ENCODE peak calls at places on chromosome 20, in nine cellular contexts. T, L, I, F, A, N, S, O and D are unnamed samples.

GRCh38 chr20:38338849-38339520 is 7.3 kb upstream of the LBP start:
- DNase-seq in T (no peak), L (peak), I (peak), F (no peak), A (no peak), N (no peak), S (no peak), O (no peak), D (no peak)

GRCh38 chr20:16028923-16029322 is 544.3 kb downstream of the KIF16B start:
- DNase-seq in T (no peak), L (no peak), I (no peak), F (no peak), A (no peak), N (no peak), S (no peak), O (no peak), D (no peak)

GRCh38 chr20:40073535-40074111 is 615.4 kb downstream of the MAFB start:
- DNase-seq in T (no peak), L (no peak), I (peak), F (no peak), A (no peak), N (no peak), S (no peak), O (no peak), D (no peak)

GRCh38 chr20:12237772-12238171 is 320.1 kb downstream of the BTBD3 start:
- DNase-seq in T (no peak), L (peak), I (no peak), F (no peak), A (no peak), N (no peak), S (no peak), O (peak), D (no peak)

GRCh38 chr20:59354460-59354859 is 54.0 kb downstream of the EDN3 start:
- DNase-seq in T (no peak), L (no peak), I (no peak), F (no peak), A (no peak), N (no peak), S (no peak), O (no peak), D (no peak)

GRCh38 chr20:4791121-4791520 is 69.4 kb downstream of the PRND start:
- DNase-seq in T (no peak), L (no peak), I (no peak), F (no peak), A (no peak), N (no peak), S (no peak), O (no peak), D (no peak)

GRCh38 chr20:17525650-17526049 is 5.5 kb downstream of the BFSP1 start:
- DNase-seq in T (no peak), L (peak), I (peak), F (no peak), A (no peak), N (no peak), S (peak), O (no peak), D (no peak)

GRCh38 chr20:57653546-57653900 is 33.3 kb upstream of the ZBP1 start:
- DNase-seq in T (no peak), L (no peak), I (no peak), F (no peak), A (peak), N (no peak), S (peak), O (no peak), D (no peak)

GRCh38 chr20:54680872-54681297 is 205.5 kb downstream of the DOK5 start:
- DNase-seq in T (no peak), L (peak), I (peak), F (no peak), A (no peak), N (no peak), S (no peak), O (no peak), D (no peak)

GRCh38 chr20:20837574-20838021 is 125.2 kb upstream of the RALGAPA2 start:
- DNase-seq in T (peak), L (peak), I (peak), F (no peak), A (no peak), N (no peak), S (peak), O (peak), D (no peak)

GRCh38 chr20:62138912-62139311 is 4.3 kb downstream of the PSMA7 start:
- DNase-seq in T (no peak), L (no peak), I (no peak), F (no peak), A (no peak), N (no peak), S (no peak), O (no peak), D (no peak)

GRCh38 chr20:62175711-62176110 is 7.1 kb upstream of the MTG2 start:
- DNase-seq in T (no peak), L (no peak), I (no peak), F (no peak), A (no peak), N (peak), S (no peak), O (no peak), D (no peak)

GRCh38 chr20:48026981-48027592 is 241.8 kb upstream of the SULF2 start:
- DNase-seq in T (no peak), L (peak), I (no peak), F (no peak), A (no peak), N (no peak), S (no peak), O (no peak), D (no peak)

GRCh38 chr20:53984354-53984753 is 86.0 kb downstream of the BCAS1 start:
- DNase-seq in T (no peak), L (peak), I (no peak), F (no peak), A (no peak), N (no peak), S (no peak), O (peak), D (no peak)

GRCh38 chr20:22504829-22505377 is 79.5 kb downstream of the FOXA2 start:
- DNase-seq in T (no peak), L (no peak), I (no peak), F (no peak), A (no peak), N (no peak), S (no peak), O (no peak), D (no peak)

GRCh38 chr20:21719592-21720214 is 14.2 kb downstream of the PAX1 start:
- DNase-seq in T (peak), L (peak), I (peak), F (peak), A (no peak), N (no peak), S (no peak), O (no peak), D (no peak)

GRCh38 chr20:41358717-41359116 is 7.9 kb downstream of the EMILIN3 start:
- DNase-seq in T (no peak), L (no peak), I (no peak), F (no peak), A (no peak), N (peak), S (no peak), O (no peak), D (no peak)

GRCh38 chr20:33407251-33407650 is 5.9 kb upstream of the CDK5RAP1 start:
- DNase-seq in T (no peak), L (no peak), I (no peak), F (no peak), A (no peak), N (no peak), S (no peak), O (no peak), D (no peak)

GRCh38 chr20:35663813-35664543 is 722 bp downstream of the CPNE1 start:
- DNase-seq in T (peak), L (peak), I (no peak), F (no peak), A (peak), N (no peak), S (peak), O (peak), D (no peak)

GRCh38 chr20:36950432-36951197 is 893 bp downstream of the SAMHD1 start:
- DNase-seq in T (peak), L (peak), I (peak), F (no peak), A (peak), N (peak), S (peak), O (peak), D (no peak)

GRCh38 chr20:42739692-42740091 is 450.0 kb downstream of the PTPRT start:
- DNase-seq in T (no peak), L (no peak), I (no peak), F (no peak), A (no peak), N (no peak), S (no peak), O (no peak), D (no peak)

GRCh38 chr20:11267131-11267761 is 593.4 kb upstream of the JAG1 start:
- DNase-seq in T (no peak), L (peak), I (peak), F (peak), A (no peak), N (no peak), S (no peak), O (peak), D (no peak)

GRCh38 chr20:50387996-50388332 is 122.2 kb upstream of the PTPN1 start:
- DNase-seq in T (no peak), L (no peak), I (peak), F (no peak), A (no peak), N (no peak), S (no peak), O (no peak), D (no peak)

GRCh38 chr20:35478804-35479472 is 23.5 kb downstream of the CEP250 start:
- DNase-seq in T (peak), L (peak), I (peak), F (no peak), A (no peak), N (no peak), S (no peak), O (no peak), D (no peak)

GRCh38 chr20:10724774-10725173 is 51.0 kb upstream of the JAG1 start:
- DNase-seq in T (no peak), L (no peak), I (no peak), F (no peak), A (no peak), N (no peak), S (no peak), O (no peak), D (no peak)

GRCh38 chr20:40771848-40772247 is 82.8 kb upstream of the MAFB start:
- DNase-seq in T (no peak), L (no peak), I (no peak), F (no peak), A (no peak), N (no peak), S (no peak), O (no peak), D (no peak)

GRCh38 chr20:25220021-25220730 is 24.7 kb downstream of the ENTPD6 start:
- DNase-seq in T (no peak), L (no peak), I (no peak), F (no peak), A (no peak), N (no peak), S (no peak), O (no peak), D (no peak)
- TF ChIP-seq CTCF in T (peak), L (peak), I (peak), F (peak), A (peak), N (no peak), S (no peak), O (no peak), D (no peak)

GRCh38 chr20:362271-363254 is 15.7 kb downstream of the NRSN2 start:
- DNase-seq in T (no peak), L (peak), I (peak), F (peak), A (peak), N (peak), S (peak), O (peak), D (peak)
- TF ChIP-seq CTCF in T (no peak), L (peak), I (peak), F (peak), A (peak), N (peak), S (peak), O (peak), D (peak)

GRCh38 chr20:46539113-46539512 is 11.3 kb downstream of the OCSTAMP start:
- DNase-seq in T (no peak), L (no peak), I (no peak), F (no peak), A (no peak), N (no peak), S (no peak), O (no peak), D (no peak)
- TF ChIP-seq CTCF in T (no peak), L (no peak), I (no peak), F (no peak), A (no peak), N (no peak), S (no peak), O (no peak), D (no peak)

GRCh38 chr20:63418617-63419016 is 53.8 kb downstream of the KCNQ2 start:
- DNase-seq in T (no peak), L (no peak), I (no peak), F (no peak), A (no peak), N (no peak), S (no peak), O (no peak), D (no peak)

GRCh38 chr20:63416109-63416430 is 54.9 kb upstream of the CHRNA4 start:
- DNase-seq in T (no peak), L (no peak), I (no peak), F (no peak), A (no peak), N (no peak), S (no peak), O (no peak), D (no peak)

GRCh38 chr20:63419299-63419698 is 53.2 kb downstream of the KCNQ2 start:
- DNase-seq in T (no peak), L (no peak), I (no peak), F (no peak), A (no peak), N (no peak), S (no peak), O (no peak), D (no peak)

GRCh38 chr20:63416631-63417030 is 55.5 kb upstream of the CHRNA4 start:
- DNase-seq in T (no peak), L (no peak), I (no peak), F (no peak), A (no peak), N (no peak), S (no peak), O (no peak), D (no peak)

DNA sequence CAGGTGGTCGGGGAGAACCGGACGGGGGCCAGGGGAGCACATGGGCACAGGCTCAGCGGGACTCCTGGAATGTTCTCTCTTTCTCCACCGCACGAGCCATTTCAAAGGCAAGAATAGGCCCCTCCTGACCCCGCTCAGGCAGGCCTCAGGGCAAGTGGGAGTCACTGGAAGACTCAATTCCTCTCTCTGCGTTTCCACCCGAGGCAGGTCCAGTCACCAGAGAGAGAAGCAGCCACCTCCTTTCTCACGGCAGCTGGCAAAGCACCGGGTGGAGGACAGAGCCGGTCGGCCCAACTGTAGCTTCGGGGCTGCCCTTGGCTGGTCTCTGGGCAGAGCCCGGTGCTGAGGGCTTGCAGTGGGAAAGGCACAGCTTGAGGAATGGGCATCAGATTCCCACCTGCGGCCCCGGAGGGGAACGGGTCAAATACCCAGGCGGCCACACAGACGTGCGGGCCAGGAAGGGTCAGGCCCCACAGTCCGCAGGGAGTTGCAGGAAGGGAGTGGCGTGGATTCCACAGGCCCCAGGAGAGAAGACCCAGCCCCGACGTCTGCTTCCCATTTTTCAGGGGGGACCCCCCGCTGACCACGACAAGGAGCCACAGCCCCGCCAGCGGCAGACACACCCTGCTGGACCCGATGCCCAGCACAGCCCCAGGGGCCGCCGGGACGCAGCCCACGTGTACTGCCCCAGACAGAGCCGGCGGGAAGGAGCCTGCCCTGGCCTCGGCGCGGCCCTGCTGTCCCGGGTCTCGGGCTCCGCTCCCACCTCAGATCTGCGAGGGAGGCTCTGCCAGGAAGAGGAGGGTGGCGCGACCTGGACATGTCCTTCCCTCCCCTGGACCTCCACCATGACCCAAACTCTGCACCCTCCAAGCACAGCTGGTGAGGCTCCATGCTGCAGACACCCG is 55.0 kb downstream of the KCNQ2 start:
- DNase-seq in T (no peak), L (no peak), I (no peak), F (no peak), A (no peak), N (no peak), S (no peak), O (no peak), D (no peak)
- TF ChIP-seq CTCF in T (no peak), L (no peak), I (no peak), F (no peak), A (no peak), N (no peak), S (no peak), O (no peak), D (no peak)